ENCODE peak calls at places on chromosomes 16 and 17, in ten cellular contexts. One of them, this sample, is unnamed.

GRCh38 chr17:13419676-13420075 is 182.1 kb downstream of the HS3ST3A1 start:
- DNase-seq in sigmoid colon: no peak
- DNase-seq in head of caudate nucleus: no peak
- DNase-seq in AG09319: no peak
- DNase-seq in GM03348: no peak
- DNase-seq in CD4-positive, alpha-beta T cell: no peak
- DNase-seq in stimulated activated CD4-positive, alpha-beta T cell treated with anti-CD3 and anti-CD28 coated beads, TNF-alpha, amount 100 ng/mL, for 48 hours: no peak
- DNase-seq in Right ventricle myocardium inferior: no peak
- DNase-seq in WTC11: no peak
- DNase-seq in HTR-8/SVneo: no peak
- DNase-seq in this sample: no peak

GRCh38 chr17:69853533-69854262 is 221.3 kb upstream of the KCNJ16 start:
- DNase-seq in CD4-positive, alpha-beta T cell: no peak
- DNase-seq in head of caudate nucleus: no peak
- DNase-seq in WTC11: no peak
- DNase-seq in sigmoid colon: no peak
- DNase-seq in stimulated activated CD4-positive, alpha-beta T cell treated with anti-CD3 and anti-CD28 coated beads, TNF-alpha, amount 100 ng/mL, for 48 hours: no peak
- DNase-seq in HTR-8/SVneo: no peak
- DNase-seq in Right ventricle myocardium inferior: no peak
- DNase-seq in AG09319: no peak
- DNase-seq in GM03348: peak
- DNase-seq in this sample: no peak

GRCh38 chr16:3459401-3460090 is 16.1 kb downstream of the NAA60 start:
- DNase-seq in head of caudate nucleus: no peak
- DNase-seq in CD4-positive, alpha-beta T cell: no peak
- DNase-seq in sigmoid colon: no peak
- DNase-seq in WTC11: no peak
- DNase-seq in stimulated activated CD4-positive, alpha-beta T cell treated with anti-CD3 and anti-CD28 coated beads, TNF-alpha, amount 100 ng/mL, for 48 hours: no peak
- DNase-seq in HTR-8/SVneo: no peak
- DNase-seq in AG09319: no peak
- DNase-seq in GM03348: no peak
- DNase-seq in Right ventricle myocardium inferior: no peak
- DNase-seq in this sample: no peak

GRCh38 chr16:85179344-85180046 is 67.2 kb upstream of the CIBAR2 start:
- DNase-seq in GM03348: no peak
- DNase-seq in WTC11: no peak
- DNase-seq in head of caudate nucleus: no peak
- DNase-seq in sigmoid colon: no peak
- DNase-seq in Right ventricle myocardium inferior: no peak
- DNase-seq in HTR-8/SVneo: no peak
- DNase-seq in AG09319: no peak
- DNase-seq in stimulated activated CD4-positive, alpha-beta T cell treated with anti-CD3 and anti-CD28 coated beads, TNF-alpha, amount 100 ng/mL, for 48 hours: no peak
- DNase-seq in CD4-positive, alpha-beta T cell: no peak
- DNase-seq in this sample: no peak

GRCh38 chr17:40819528-40820125 is 2.8 kb downstream of the KRT10 start:
- DNase-seq in CD4-positive, alpha-beta T cell: no peak
- DNase-seq in HTR-8/SVneo: no peak
- DNase-seq in WTC11: no peak
- DNase-seq in Right ventricle myocardium inferior: no peak
- DNase-seq in GM03348: peak
- DNase-seq in stimulated activated CD4-positive, alpha-beta T cell treated with anti-CD3 and anti-CD28 coated beads, TNF-alpha, amount 100 ng/mL, for 48 hours: no peak
- DNase-seq in AG09319: no peak
- DNase-seq in head of caudate nucleus: no peak
- DNase-seq in sigmoid colon: no peak
- DNase-seq in this sample: no peak

GRCh38 chr16:66714659-66715307 is 18.2 kb upstream of the CMTM4 start:
- DNase-seq in HTR-8/SVneo: no peak
- DNase-seq in GM03348: no peak
- DNase-seq in stimulated activated CD4-positive, alpha-beta T cell treated with anti-CD3 and anti-CD28 coated beads, TNF-alpha, amount 100 ng/mL, for 48 hours: no peak
- DNase-seq in AG09319: no peak
- DNase-seq in Right ventricle myocardium inferior: no peak
- DNase-seq in head of caudate nucleus: no peak
- DNase-seq in sigmoid colon: peak
- DNase-seq in WTC11: no peak
- DNase-seq in CD4-positive, alpha-beta T cell: no peak
- DNase-seq in this sample: no peak

GRCh38 chr16:69328854-69329316 is 1.5 kb downstream of the PDF start:
- DNase-seq in head of caudate nucleus: no peak
- DNase-seq in sigmoid colon: peak
- DNase-seq in HTR-8/SVneo: no peak
- DNase-seq in GM03348: no peak
- DNase-seq in Right ventricle myocardium inferior: no peak
- DNase-seq in WTC11: no peak
- DNase-seq in CD4-positive, alpha-beta T cell: no peak
- DNase-seq in AG09319: no peak
- DNase-seq in stimulated activated CD4-positive, alpha-beta T cell treated with anti-CD3 and anti-CD28 coated beads, TNF-alpha, amount 100 ng/mL, for 48 hours: no peak
- DNase-seq in this sample: no peak

GRCh38 chr16:74503412-74503811 is 82.1 kb upstream of the CLEC18B start:
- DNase-seq in head of caudate nucleus: no peak
- DNase-seq in AG09319: no peak
- DNase-seq in Right ventricle myocardium inferior: no peak
- DNase-seq in GM03348: no peak
- DNase-seq in CD4-positive, alpha-beta T cell: no peak
- DNase-seq in sigmoid colon: no peak
- DNase-seq in stimulated activated CD4-positive, alpha-beta T cell treated with anti-CD3 and anti-CD28 coated beads, TNF-alpha, amount 100 ng/mL, for 48 hours: no peak
- DNase-seq in HTR-8/SVneo: no peak
- DNase-seq in WTC11: no peak
- DNase-seq in this sample: no peak

GRCh38 chr17:2018716-2019490 is 6.2 kb downstream of the RTN4RL1 start:
- DNase-seq in sigmoid colon: no peak
- DNase-seq in AG09319: no peak
- DNase-seq in HTR-8/SVneo: no peak
- DNase-seq in CD4-positive, alpha-beta T cell: no peak
- DNase-seq in head of caudate nucleus: no peak
- DNase-seq in stimulated activated CD4-positive, alpha-beta T cell treated with anti-CD3 and anti-CD28 coated beads, TNF-alpha, amount 100 ng/mL, for 48 hours: no peak
- DNase-seq in Right ventricle myocardium inferior: no peak
- DNase-seq in GM03348: no peak
- DNase-seq in WTC11: no peak
- DNase-seq in this sample: no peak

GRCh38 chr16:22933173-22933572 is 119.2 kb downstream of the HS3ST2 start:
- DNase-seq in CD4-positive, alpha-beta T cell: no peak
- DNase-seq in WTC11: no peak
- DNase-seq in stimulated activated CD4-positive, alpha-beta T cell treated with anti-CD3 and anti-CD28 coated beads, TNF-alpha, amount 100 ng/mL, for 48 hours: no peak
- DNase-seq in AG09319: no peak
- DNase-seq in head of caudate nucleus: no peak
- DNase-seq in HTR-8/SVneo: no peak
- DNase-seq in GM03348: no peak
- DNase-seq in Right ventricle myocardium inferior: no peak
- DNase-seq in sigmoid colon: no peak
- DNase-seq in this sample: no peak

GRCh38 chr16:57395026-57395425 is 9.5 kb upstream of the CCL17 start:
- DNase-seq in AG09319: no peak
- DNase-seq in GM03348: no peak
- DNase-seq in Right ventricle myocardium inferior: no peak
- DNase-seq in CD4-positive, alpha-beta T cell: no peak
- DNase-seq in HTR-8/SVneo: no peak
- DNase-seq in head of caudate nucleus: no peak
- DNase-seq in WTC11: no peak
- DNase-seq in stimulated activated CD4-positive, alpha-beta T cell treated with anti-CD3 and anti-CD28 coated beads, TNF-alpha, amount 100 ng/mL, for 48 hours: no peak
- DNase-seq in sigmoid colon: no peak
- DNase-seq in this sample: no peak

GRCh38 chr17:46266656-46267544 is 28.0 kb upstream of the LRRC37A start:
- DNase-seq in HTR-8/SVneo: peak
- DNase-seq in stimulated activated CD4-positive, alpha-beta T cell treated with anti-CD3 and anti-CD28 coated beads, TNF-alpha, amount 100 ng/mL, for 48 hours: peak
- DNase-seq in sigmoid colon: peak
- DNase-seq in GM03348: peak
- DNase-seq in WTC11: peak
- DNase-seq in CD4-positive, alpha-beta T cell: peak
- DNase-seq in head of caudate nucleus: peak
- DNase-seq in AG09319: peak
- DNase-seq in Right ventricle myocardium inferior: peak
- DNase-seq in this sample: peak